ENCODE peak calls at places on chromosomes 11 and 22, in six cellular contexts. One of them, this sample, is unnamed. For H3K4me1 and H3K27me3, the result is how much of the 10 kb centered on the place peaks cover.

GRCh38 chr11:12853652-12854296 is 155.3 kb upstream of the RASSF10 start:
- DNase-seq in heart left ventricle: no peak
- DNase-seq in HCT116: no peak
- DNase-seq in tibial artery: no peak
- DNase-seq in stomach: peak
- DNase-seq in Peyer's patch: peak
- DNase-seq in this sample: peak

GRCh38 chr11:2522636-2523255 is 77.9 kb downstream of the KCNQ1 start:
- DNase-seq in HCT116: no peak
- DNase-seq in stomach: peak
- DNase-seq in heart left ventricle: peak
- DNase-seq in tibial artery: peak
- DNase-seq in Peyer's patch: peak
- DNase-seq in this sample: no peak

GRCh38 chr11:83662494-83662893 is 376.3 kb upstream of the CCDC90B start:
- DNase-seq in heart left ventricle: no peak
- DNase-seq in HCT116: no peak
- DNase-seq in stomach: no peak
- DNase-seq in tibial artery: no peak
- DNase-seq in Peyer's patch: no peak
- DNase-seq in this sample: no peak

GRCh38 chr11:33615751-33616150 is 84.9 kb downstream of the C11orf91 start:
- DNase-seq in stomach: no peak
- DNase-seq in tibial artery: no peak
- DNase-seq in HCT116: no peak
- DNase-seq in heart left ventricle: no peak
- DNase-seq in Peyer's patch: no peak
- DNase-seq in this sample: no peak

GRCh38 chr11:74570266-74571061 is 21.9 kb upstream of the POLD3 start:
- DNase-seq in Peyer's patch: peak
- DNase-seq in stomach: peak
- DNase-seq in HCT116: peak
- DNase-seq in tibial artery: no peak
- DNase-seq in heart left ventricle: peak
- DNase-seq in this sample: peak

GRCh38 chr11:112163875-112164521 is at the start of gene IL18:
- DNase-seq in stomach: peak
- DNase-seq in tibial artery: peak
- DNase-seq in Peyer's patch: peak
- DNase-seq in HCT116: peak
- DNase-seq in heart left ventricle: no peak
- DNase-seq in this sample: peak

GRCh38 chr11:15158351-15159015 is 43.8 kb downstream of the INSC start:
- DNase-seq in stomach: no peak
- DNase-seq in tibial artery: no peak
- DNase-seq in Peyer's patch: no peak
- DNase-seq in heart left ventricle: no peak
- DNase-seq in HCT116: no peak
- DNase-seq in this sample: no peak

GRCh38 chr11:121575250-121575962 is 122.6 kb upstream of the SORL1-AS1 start:
- DNase-seq in HCT116: no peak
- DNase-seq in heart left ventricle: peak
- DNase-seq in tibial artery: peak
- DNase-seq in Peyer's patch: peak
- DNase-seq in stomach: peak
- DNase-seq in this sample: no peak

GRCh38 chr11:120210651-120211521 is at the start of gene OAF:
- DNase-seq in stomach: peak
- DNase-seq in HCT116: peak
- DNase-seq in tibial artery: no peak
- DNase-seq in Peyer's patch: peak
- DNase-seq in heart left ventricle: peak
- DNase-seq in this sample: peak

GRCh38 chr11:71388637-71389235 is 59.5 kb downstream of the DHCR7 start:
- DNase-seq in tibial artery: no peak
- DNase-seq in Peyer's patch: no peak
- DNase-seq in stomach: no peak
- DNase-seq in heart left ventricle: no peak
- DNase-seq in HCT116: no peak
- DNase-seq in this sample: no peak

GRCh38 chr22:47929646-47930185 is 1167.3 kb downstream of the TBC1D22A start:
- DNase-seq in heart left ventricle: no peak
- DNase-seq in HCT116: no peak
- DNase-seq in Peyer's patch: no peak
- DNase-seq in stomach: no peak
- DNase-seq in tibial artery: no peak
- DNase-seq in this sample: no peak

GRCh38 chr11:80346660-80347059 is 905.8 kb upstream of the TENM4 start:
- DNase-seq in stomach: no peak
- DNase-seq in Peyer's patch: no peak
- DNase-seq in HCT116: no peak
- DNase-seq in heart left ventricle: no peak
- DNase-seq in tibial artery: no peak
- DNase-seq in this sample: peak

GRCh38 chr22:49042066-49042465 is 785.6 kb downstream of the BRD1 start:
- DNase-seq in stomach: no peak
- DNase-seq in heart left ventricle: no peak
- DNase-seq in HCT116: no peak
- DNase-seq in tibial artery: no peak
- DNase-seq in Peyer's patch: peak
- DNase-seq in this sample: no peak

GRCh38 chr22:32206774-32207758 is 2.2 kb upstream of the RFPL2 start:
- DNase-seq in Peyer's patch: peak
- DNase-seq in heart left ventricle: no peak
- DNase-seq in stomach: peak
- DNase-seq in HCT116: peak
- DNase-seq in tibial artery: no peak
- DNase-seq in this sample: peak

GRCh38 chr22:48635825-48636224 is 1191.8 kb downstream of the BRD1 start:
- DNase-seq in tibial artery: no peak
- DNase-seq in HCT116: no peak
- DNase-seq in heart left ventricle: no peak
- DNase-seq in Peyer's patch: no peak
- DNase-seq in stomach: no peak
- DNase-seq in this sample: no peak

GRCh38 chr11:26905368-26905767 is 88.5 kb upstream of the FIBIN start:
- DNase-seq in Peyer's patch: no peak
- DNase-seq in HCT116: no peak
- DNase-seq in stomach: no peak
- DNase-seq in heart left ventricle: no peak
- DNase-seq in tibial artery: no peak
- DNase-seq in this sample: no peak

GRCh38 chr11:101974771-101975170 is 58.4 kb upstream of the ANGPTL5 start:
- DNase-seq in tibial artery: no peak
- DNase-seq in heart left ventricle: no peak
- DNase-seq in stomach: no peak
- DNase-seq in HCT116: no peak
- DNase-seq in Peyer's patch: no peak
- DNase-seq in this sample: no peak

GRCh38 chr22:49179175-49179574 is 648.5 kb downstream of the BRD1 start:
- DNase-seq in HCT116: no peak
- DNase-seq in tibial artery: no peak
- DNase-seq in Peyer's patch: no peak
- DNase-seq in stomach: no peak
- DNase-seq in heart left ventricle: no peak
- DNase-seq in this sample: no peak

DNA sequence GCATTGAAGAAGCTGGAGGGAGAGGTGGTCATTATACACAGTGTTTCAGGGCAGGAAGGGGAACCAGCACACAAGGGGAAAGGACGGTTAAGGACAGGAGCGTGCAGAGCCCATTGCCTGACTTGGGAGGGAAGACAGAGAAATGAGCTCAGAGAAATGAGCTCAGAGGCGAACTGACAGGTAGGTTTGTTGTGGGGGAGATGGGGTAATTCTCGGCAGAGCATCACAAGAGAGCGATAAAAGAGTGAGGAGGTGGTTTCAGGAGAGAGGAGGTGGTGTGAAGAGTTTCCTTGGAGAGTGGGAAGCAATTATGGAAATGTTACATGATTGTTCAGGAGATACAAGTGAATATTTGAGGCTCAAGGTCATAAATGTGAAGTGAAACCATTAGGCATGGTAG is 61.0 kb downstream of the MRGPRX1 start:
- DNase-seq in stomach: no peak
- DNase-seq in Peyer's patch: no peak
- DNase-seq in tibial artery: no peak
- DNase-seq in HCT116: no peak
- DNase-seq in heart left ventricle: no peak
- DNase-seq in this sample: no peak
- H3K4me1 ChIP-seq in stomach: under half
- H3K4me1 ChIP-seq in Peyer's patch: under half
- H3K4me1 ChIP-seq in tibial artery: under half
- H3K4me1 ChIP-seq in HCT116: under half
- H3K4me1 ChIP-seq in heart left ventricle: under half
- H3K4me1 ChIP-seq in this sample: under half

GRCh38 chr11:132626446-132626845 is 905.9 kb downstream of the OPCML start:
- DNase-seq in tibial artery: no peak
- DNase-seq in stomach: no peak
- DNase-seq in Peyer's patch: no peak
- DNase-seq in heart left ventricle: no peak
- DNase-seq in HCT116: no peak
- DNase-seq in this sample: no peak

GRCh38 chr11:132620423-132620822 is 911.9 kb downstream of the OPCML start:
- DNase-seq in Peyer's patch: no peak
- DNase-seq in stomach: no peak
- DNase-seq in tibial artery: no peak
- DNase-seq in HCT116: no peak
- DNase-seq in heart left ventricle: no peak
- DNase-seq in this sample: no peak

GRCh38 chr11:132623496-132623895 is 908.8 kb downstream of the OPCML start:
- DNase-seq in Peyer's patch: no peak
- DNase-seq in HCT116: no peak
- DNase-seq in heart left ventricle: no peak
- DNase-seq in tibial artery: no peak
- DNase-seq in stomach: no peak
- DNase-seq in this sample: no peak

DNA sequence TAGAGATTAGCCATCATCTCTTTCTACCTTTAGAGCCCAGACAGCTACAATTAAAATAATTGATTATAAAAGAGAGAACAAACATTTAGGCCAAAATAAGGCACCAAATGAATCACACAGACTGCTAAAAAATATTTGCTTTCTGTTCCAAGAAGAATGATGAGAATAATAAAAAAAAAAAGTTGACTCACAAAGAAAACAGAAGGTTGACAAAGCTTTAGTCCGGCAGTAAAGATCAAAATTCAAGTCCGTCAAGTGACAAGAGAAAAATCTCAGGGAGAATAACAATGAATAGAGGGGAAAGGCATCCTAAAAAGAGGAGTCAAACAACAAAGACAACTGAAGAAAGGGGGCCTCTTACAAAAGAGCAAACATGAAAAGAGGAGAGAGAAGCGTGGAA is 910.3 kb downstream of the OPCML start:
- DNase-seq in heart left ventricle: no peak
- DNase-seq in tibial artery: no peak
- DNase-seq in stomach: no peak
- DNase-seq in Peyer's patch: no peak
- DNase-seq in HCT116: no peak
- DNase-seq in this sample: no peak
- H3K27me3 ChIP-seq in heart left ventricle: under half
- H3K27me3 ChIP-seq in tibial artery: under half
- H3K27me3 ChIP-seq in stomach: under half
- H3K27me3 ChIP-seq in Peyer's patch: under half
- H3K27me3 ChIP-seq in HCT116: under half
- H3K27me3 ChIP-seq in this sample: under half

GRCh38 chr22:39723899-39724351 is 153.4 kb downstream of the CACNA1I start:
- DNase-seq in tibial artery: peak
- DNase-seq in heart left ventricle: no peak
- DNase-seq in HCT116: peak
- DNase-seq in stomach: peak
- DNase-seq in Peyer's patch: peak
- DNase-seq in this sample: peak
- H3K27ac ChIP-seq in tibial artery: no peak
- H3K27ac ChIP-seq in heart left ventricle: no peak
- H3K27ac ChIP-seq in HCT116: no peak
- H3K27ac ChIP-seq in stomach: no peak
- H3K27ac ChIP-seq in Peyer's patch: no peak
- H3K27ac ChIP-seq in this sample: no peak

DNA sequence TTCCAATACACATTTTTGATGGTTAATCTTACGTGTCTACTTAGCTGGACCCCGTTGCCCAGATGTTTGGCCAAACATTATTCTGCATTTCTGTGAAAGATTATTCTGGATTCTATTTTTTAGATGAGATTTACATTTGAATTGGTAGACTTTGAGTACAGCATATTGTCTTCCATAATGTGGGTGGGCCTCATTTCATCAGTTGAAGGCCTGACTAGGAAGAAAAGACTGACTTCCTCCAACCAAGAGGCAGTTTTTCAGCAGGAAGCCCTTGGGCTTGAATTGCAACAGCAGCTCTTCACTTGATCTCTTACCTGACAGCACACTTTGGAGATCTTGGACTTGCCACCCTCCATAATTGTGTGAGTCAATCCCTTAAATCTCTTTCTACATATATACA is 58.7 kb downstream of the FDX1 start:
- DNase-seq in HCT116: no peak
- DNase-seq in Peyer's patch: no peak
- DNase-seq in heart left ventricle: no peak
- DNase-seq in tibial artery: no peak
- DNase-seq in stomach: no peak
- DNase-seq in this sample: no peak
- H3K4me1 ChIP-seq in HCT116: under half
- H3K4me1 ChIP-seq in Peyer's patch: under half
- H3K4me1 ChIP-seq in heart left ventricle: under half
- H3K4me1 ChIP-seq in tibial artery: under half
- H3K4me1 ChIP-seq in stomach: under half
- H3K4me1 ChIP-seq in this sample: under half

GRCh38 chr22:46068176-46068907 is 82.0 kb upstream of the PPARA start:
- DNase-seq in heart left ventricle: no peak
- DNase-seq in stomach: no peak
- DNase-seq in Peyer's patch: no peak
- DNase-seq in tibial artery: no peak
- DNase-seq in HCT116: no peak
- DNase-seq in this sample: no peak

GRCh38 chr22:46064966-46065666 is 85.2 kb upstream of the PPARA start:
- DNase-seq in Peyer's patch: peak
- DNase-seq in heart left ventricle: peak
- DNase-seq in stomach: peak
- DNase-seq in tibial artery: peak
- DNase-seq in HCT116: no peak
- DNase-seq in this sample: no peak

GRCh38 chr22:46065733-46066454 is 84.4 kb upstream of the PPARA start:
- DNase-seq in heart left ventricle: no peak
- DNase-seq in Peyer's patch: no peak
- DNase-seq in tibial artery: no peak
- DNase-seq in HCT116: no peak
- DNase-seq in stomach: no peak
- DNase-seq in this sample: no peak

GRCh38 chr22:46067159-46068111 is 82.9 kb upstream of the PPARA start:
- DNase-seq in tibial artery: peak
- DNase-seq in heart left ventricle: peak
- DNase-seq in HCT116: no peak
- DNase-seq in Peyer's patch: peak
- DNase-seq in stomach: peak
- DNase-seq in this sample: peak

DNA sequence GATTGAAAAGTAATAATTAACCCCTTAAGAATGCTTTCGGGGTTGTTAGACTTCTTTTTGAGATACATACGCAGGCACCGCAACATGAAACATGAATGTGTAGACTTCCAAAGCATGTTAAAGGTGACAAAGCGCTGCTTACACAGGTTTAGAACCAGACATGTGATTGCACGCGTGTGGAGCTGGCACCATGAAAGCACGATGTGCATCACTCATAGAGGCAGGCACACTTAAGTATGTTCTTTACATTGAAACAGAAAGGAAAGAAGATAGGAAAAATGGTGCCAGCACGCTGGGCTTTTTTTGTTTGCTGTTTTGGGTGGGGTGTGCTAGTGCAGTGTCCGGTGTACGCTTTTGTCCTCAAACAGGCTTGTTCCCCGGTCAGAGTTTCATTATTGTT is 83.6 kb upstream of the PPARA start:
- DNase-seq in stomach: peak
- DNase-seq in heart left ventricle: peak
- DNase-seq in HCT116: no peak
- DNase-seq in Peyer's patch: peak
- DNase-seq in tibial artery: peak
- DNase-seq in this sample: peak
- H3K27me3 ChIP-seq in stomach: under half
- H3K27me3 ChIP-seq in heart left ventricle: under half
- H3K27me3 ChIP-seq in HCT116: under half
- H3K27me3 ChIP-seq in Peyer's patch: under half
- H3K27me3 ChIP-seq in tibial artery: under half
- H3K27me3 ChIP-seq in this sample: under half

This sample was measured in small intestine.